ENCODE peak calls at places on chromosomes 2 and 18, in seven cellular contexts. U is stomach, S is heart left ventricle, V is GM12891, P is right lobe of liver, D is GM12892, C is upper lobe of left lung. X is an unnamed sample.

GRCh38 chr2:95073856-95074662 is 47.5 kb downstream of the MRPS5 start:
- DNase-seq in P (no peak), U (no peak), D (no peak), V (no peak), S (no peak), C (no peak), X (peak)

GRCh38 chr18:13982136-13982535 is 66.8 kb upstream of the MC2R start:
- DNase-seq in C (no peak), V (no peak), U (no peak), P (no peak), D (no peak), S (no peak), X (no peak)

GRCh38 chr2:182594286-182594685 is 121.8 kb upstream of the DNAJC10 start:
- DNase-seq in P (no peak), C (no peak), U (no peak), V (no peak), D (no peak), S (no peak), X (no peak)

GRCh38 chr18:45449761-45450227 is 165.5 kb upstream of the SLC14A2 start:
- DNase-seq in D (no peak), S (peak), V (no peak), P (no peak), U (peak), C (no peak), X (no peak)

GRCh38 chr2:161068670-161069069 is 91.6 kb upstream of the TANK start:
- DNase-seq in S (no peak), C (no peak), P (no peak), U (no peak), V (no peak), D (no peak), X (no peak)

GRCh38 chr2:172248381-172249173 is 145.9 kb upstream of the DLX2 start:
- DNase-seq in S (no peak), U (no peak), C (no peak), V (no peak), P (no peak), D (no peak), X (no peak)

GRCh38 chr2:37809525-37809924 is 115.6 kb upstream of the RMDN2 start:
- DNase-seq in P (no peak), V (no peak), D (no peak), C (no peak), S (no peak), U (peak), X (peak)

GRCh38 chr2:108621087-108621559 is 86.9 kb downstream of the LIMS1 start:
- DNase-seq in S (no peak), P (no peak), D (no peak), V (no peak), U (peak), C (no peak), X (peak)

GRCh38 chr2:146312899-146313298 is 1531.9 kb upstream of the ACVR2A start:
- DNase-seq in S (no peak), U (no peak), P (no peak), C (no peak), D (no peak), V (no peak), X (no peak)

GRCh38 chr2:172884336-172884735 is 148.7 kb downstream of the RAPGEF4 start:
- DNase-seq in V (no peak), C (no peak), D (no peak), S (no peak), U (no peak), P (no peak), X (no peak)

GRCh38 chr18:40902436-40902835 is 1052.6 kb upstream of the PIK3C3 start:
- DNase-seq in U (no peak), P (no peak), S (no peak), V (no peak), D (no peak), C (no peak), X (no peak)

GRCh38 chr2:204725693-204726092 is 180.4 kb downstream of the PARD3B start:
- DNase-seq in U (no peak), P (no peak), D (no peak), V (no peak), S (no peak), C (no peak), X (no peak)

GRCh38 chr2:193276560-193276959 is 1081.8 kb upstream of the TMEFF2 start:
- DNase-seq in P (peak), D (no peak), U (no peak), C (peak), V (no peak), S (no peak), X (no peak)

GRCh38 chr18:49725809-49726514 is 87.4 kb downstream of the ACAA2 start:
- DNase-seq in P (no peak), C (peak), D (no peak), U (no peak), V (no peak), S (peak), X (peak)

GRCh38 chr2:37318401-37318800 is 6.2 kb downstream of the PRKD3 start:
- DNase-seq in C (no peak), P (no peak), D (no peak), V (no peak), U (no peak), S (no peak), X (no peak)

GRCh38 chr2:239153806-239154591 is 246.8 kb downstream of the HDAC4 start:
- DNase-seq in D (no peak), P (peak), V (no peak), C (no peak), U (peak), S (peak), X (no peak)

GRCh38 chr2:232320038-232320790 is 58.3 kb upstream of the ALPP start:
- DNase-seq in S (no peak), V (no peak), C (no peak), U (peak), D (no peak), P (peak), X (peak)

GRCh38 chr18:48031011-48031480 is 100.6 kb upstream of the SMAD2 start:
- DNase-seq in D (no peak), S (no peak), V (peak), C (no peak), P (no peak), U (peak), X (peak)

GRCh38 chr2:186135697-186136096 is 350.4 kb upstream of the ZC3H15 start:
- DNase-seq in D (no peak), P (no peak), C (no peak), S (no peak), V (no peak), U (no peak), X (no peak)

GRCh38 chr2:175560521-175561164 is 379.1 kb upstream of the ATP5MC3 start:
- DNase-seq in D (no peak), P (no peak), S (no peak), U (no peak), C (no peak), V (no peak), X (no peak)

GRCh38 chr2:232418466-232419244 is 12.0 kb downstream of the ALPG start:
- DNase-seq in C (peak), S (no peak), D (no peak), U (no peak), V (no peak), P (no peak), X (peak)

GRCh38 chr2:85164145-85164559 is 31.0 kb downstream of the TCF7L1 start:
- DNase-seq in C (no peak), P (no peak), U (no peak), V (no peak), S (no peak), D (no peak), X (no peak)

GRCh38 chr2:162244559-162245031 is 1.4 kb upstream of the FAP start:
- DNase-seq in C (no peak), D (no peak), S (peak), V (no peak), U (no peak), P (no peak), X (peak)

GRCh38 chr2:2012505-2012904 is 268.2 kb upstream of the PXDN start:
- DNase-seq in D (no peak), P (no peak), S (peak), C (no peak), U (no peak), V (no peak), X (peak)

GRCh38 chr2:127581050-127581345 is 45.5 kb downstream of the MYO7B start:
- DNase-seq in P (no peak), D (no peak), S (no peak), C (peak), U (no peak), V (no peak), X (no peak)

GRCh38 chr2:84478867-84479266 is 19.8 kb upstream of the SUCLG1 start:
- DNase-seq in S (no peak), V (no peak), P (no peak), D (no peak), U (no peak), C (no peak), X (no peak)

GRCh38 chr18:3624818-3625716 is 175.1 kb downstream of the TGIF1 start:
- DNase-seq in P (no peak), V (no peak), S (peak), D (no peak), C (no peak), U (peak), X (no peak)

GRCh38 chr18:44958450-44958849 is 277.8 kb downstream of the SETBP1 start:
- DNase-seq in U (no peak), S (no peak), V (no peak), P (no peak), D (no peak), C (no peak), X (no peak)

GRCh38 chr2:165015052-165015642 is 59.8 kb upstream of the SLC38A11 start:
- DNase-seq in S (peak), V (peak), P (peak), D (peak), C (no peak), U (peak), X (no peak)

GRCh38 chr2:235416816-235417499 is 76.9 kb upstream of the AGAP1 start:
- DNase-seq in U (no peak), D (no peak), S (no peak), V (no peak), P (no peak), C (no peak), X (no peak)

GRCh38 chr2:238202326-238203103 is 980 bp downstream of the ILKAP start:
- DNase-seq in S (no peak), D (no peak), U (no peak), P (no peak), C (no peak), V (peak), X (peak)

GRCh38 chr18:59353079-59353680 is 5.9 kb downstream of the LMAN1 start:
- DNase-seq in U (no peak), V (no peak), P (no peak), C (no peak), D (no peak), S (no peak), X (no peak)

GRCh38 chr2:240433973-240434727 is 1.3 kb upstream of the GPC1 start:
- DNase-seq in V (no peak), C (peak), U (no peak), D (no peak), P (peak), S (peak), X (peak)
- TF ChIP-seq POLR2A in V (no peak), C (no peak), U (no peak), D (no peak), P (no peak), S (no peak), X (no peak)

GRCh38 chr2:10812362-10813084 is at the start of gene PDIA6:
- DNase-seq in S (peak), V (peak), U (peak), P (peak), D (peak), C (peak), X (peak)
- TF ChIP-seq POLR2A in S (no peak), V (peak), U (no peak), P (peak), D (peak), C (no peak), X (no peak)

GRCh38 chr2:32277674-32278475 is at the start of gene YIPF4:
- DNase-seq in P (peak), D (peak), C (peak), V (peak), S (peak), U (peak), X (peak)
- TF ChIP-seq POLR2A in P (peak), D (peak), C (peak), V (peak), S (no peak), U (no peak), X (no peak)

GRCh38 chr2:10043906-10044601 is 704 bp downstream of the KLF11 start:
- DNase-seq in U (peak), V (peak), C (peak), D (peak), S (peak), P (peak), X (peak)
- TF ChIP-seq POLR2A in U (no peak), V (no peak), C (no peak), D (no peak), S (no peak), P (peak), X (no peak)

X was measured in lower leg skin.